ENCODE peak calls at places on chromosome 21, in eight cellular contexts. One of them, this sample, is unnamed.

GRCh38 chr21:29289317-29289716 is 9.4 kb upstream of the BACH1 start:
- DNase-seq in nucleus accumbens: no peak
- DNase-seq in stimulated activated CD4-positive, alpha-beta T cell treated with anti-CD3 and anti-CD28 coated beads, Interleukin-2, amount 100 ng/mL, for 24 hours: no peak
- DNase-seq in heart left ventricle: no peak
- DNase-seq in ureter: no peak
- DNase-seq in ACHN: no peak
- DNase-seq in CD8-positive, alpha-beta memory T cell: no peak
- DNase-seq in activated CD8-positive, alpha-beta memory T cell treated with anti-CD3 and anti-CD28 coated beads, Interleukin-2, amount 50 U/mL, for 48 hours: no peak
- DNase-seq in this sample: no peak

GRCh38 chr21:33036430-33037162 is 10.9 kb downstream of the OLIG2 start:
- DNase-seq in ureter: no peak
- DNase-seq in ACHN: no peak
- DNase-seq in stimulated activated CD4-positive, alpha-beta T cell treated with anti-CD3 and anti-CD28 coated beads, Interleukin-2, amount 100 ng/mL, for 24 hours: no peak
- DNase-seq in nucleus accumbens: no peak
- DNase-seq in activated CD8-positive, alpha-beta memory T cell treated with anti-CD3 and anti-CD28 coated beads, Interleukin-2, amount 50 U/mL, for 48 hours: no peak
- DNase-seq in CD8-positive, alpha-beta memory T cell: no peak
- DNase-seq in heart left ventricle: no peak
- DNase-seq in this sample: peak

GRCh38 chr21:15543473-15543872 is 186.3 kb upstream of the USP25 start:
- DNase-seq in nucleus accumbens: no peak
- DNase-seq in stimulated activated CD4-positive, alpha-beta T cell treated with anti-CD3 and anti-CD28 coated beads, Interleukin-2, amount 100 ng/mL, for 24 hours: no peak
- DNase-seq in ureter: no peak
- DNase-seq in activated CD8-positive, alpha-beta memory T cell treated with anti-CD3 and anti-CD28 coated beads, Interleukin-2, amount 50 U/mL, for 48 hours: no peak
- DNase-seq in ACHN: no peak
- DNase-seq in heart left ventricle: no peak
- DNase-seq in CD8-positive, alpha-beta memory T cell: no peak
- DNase-seq in this sample: no peak

GRCh38 chr21:35857082-35857481 is 203.2 kb downstream of the SETD4 start:
- DNase-seq in heart left ventricle: no peak
- DNase-seq in ureter: no peak
- DNase-seq in ACHN: no peak
- DNase-seq in activated CD8-positive, alpha-beta memory T cell treated with anti-CD3 and anti-CD28 coated beads, Interleukin-2, amount 50 U/mL, for 48 hours: no peak
- DNase-seq in CD8-positive, alpha-beta memory T cell: no peak
- DNase-seq in stimulated activated CD4-positive, alpha-beta T cell treated with anti-CD3 and anti-CD28 coated beads, Interleukin-2, amount 100 ng/mL, for 24 hours: no peak
- DNase-seq in nucleus accumbens: no peak
- DNase-seq in this sample: no peak

GRCh38 chr21:42225571-42226155 is 6.7 kb downstream of the ABCG1 start:
- DNase-seq in ureter: no peak
- DNase-seq in stimulated activated CD4-positive, alpha-beta T cell treated with anti-CD3 and anti-CD28 coated beads, Interleukin-2, amount 100 ng/mL, for 24 hours: no peak
- DNase-seq in ACHN: no peak
- DNase-seq in CD8-positive, alpha-beta memory T cell: no peak
- DNase-seq in activated CD8-positive, alpha-beta memory T cell treated with anti-CD3 and anti-CD28 coated beads, Interleukin-2, amount 50 U/mL, for 48 hours: peak
- DNase-seq in heart left ventricle: no peak
- DNase-seq in nucleus accumbens: no peak
- DNase-seq in this sample: no peak

GRCh38 chr21:21436012-21436545 is 437.9 kb downstream of the NCAM2 start:
- DNase-seq in ACHN: peak
- DNase-seq in CD8-positive, alpha-beta memory T cell: no peak
- DNase-seq in stimulated activated CD4-positive, alpha-beta T cell treated with anti-CD3 and anti-CD28 coated beads, Interleukin-2, amount 100 ng/mL, for 24 hours: no peak
- DNase-seq in heart left ventricle: no peak
- DNase-seq in ureter: no peak
- DNase-seq in activated CD8-positive, alpha-beta memory T cell treated with anti-CD3 and anti-CD28 coated beads, Interleukin-2, amount 50 U/mL, for 48 hours: no peak
- DNase-seq in nucleus accumbens: no peak
- DNase-seq in this sample: no peak

GRCh38 chr21:33732038-33732437 is 89.7 kb downstream of the ITSN1 start:
- DNase-seq in CD8-positive, alpha-beta memory T cell: no peak
- DNase-seq in ureter: no peak
- DNase-seq in nucleus accumbens: no peak
- DNase-seq in heart left ventricle: no peak
- DNase-seq in ACHN: no peak
- DNase-seq in activated CD8-positive, alpha-beta memory T cell treated with anti-CD3 and anti-CD28 coated beads, Interleukin-2, amount 50 U/mL, for 48 hours: no peak
- DNase-seq in stimulated activated CD4-positive, alpha-beta T cell treated with anti-CD3 and anti-CD28 coated beads, Interleukin-2, amount 100 ng/mL, for 24 hours: no peak
- DNase-seq in this sample: no peak

GRCh38 chr21:42120904-42121535 is 49.9 kb downstream of the UMODL1 start:
- DNase-seq in activated CD8-positive, alpha-beta memory T cell treated with anti-CD3 and anti-CD28 coated beads, Interleukin-2, amount 50 U/mL, for 48 hours: no peak
- DNase-seq in nucleus accumbens: no peak
- DNase-seq in heart left ventricle: no peak
- DNase-seq in ureter: no peak
- DNase-seq in CD8-positive, alpha-beta memory T cell: no peak
- DNase-seq in stimulated activated CD4-positive, alpha-beta T cell treated with anti-CD3 and anti-CD28 coated beads, Interleukin-2, amount 100 ng/mL, for 24 hours: no peak
- DNase-seq in ACHN: no peak
- DNase-seq in this sample: no peak

This sample was measured in islet precursor cell.